ENCODE peak calls at places on chromosomes 16 and 17, in nine cellular contexts. I, K, Y, T, Z, U, W, M and N are unnamed samples.

GRCh38 chr17:75793453-75793852 is 8.8 kb downstream of the UNK start:
- DNase-seq in I (no peak), K (no peak), Y (no peak), T (no peak), Z (no peak), U (no peak), W (no peak), M (no peak), N (no peak)

GRCh38 chr16:53509906-53510703 is 7.1 kb upstream of the AKTIP start:
- DNase-seq in I (peak), K (no peak), Y (peak), T (no peak), Z (no peak), U (peak), W (peak), M (no peak), N (no peak)

GRCh38 chr16:56876048-56876447 is 11.0 kb downstream of the SLC12A3 start:
- DNase-seq in I (no peak), K (no peak), Y (no peak), T (no peak), Z (no peak), U (no peak), W (no peak), M (no peak), N (no peak)

GRCh38 chr17:40283662-40284061 is 4.0 kb upstream of the CDC6 start:
- DNase-seq in I (no peak), K (no peak), Y (no peak), T (no peak), Z (peak), U (peak), W (no peak), M (peak), N (no peak)

GRCh38 chr16:83187404-83187803 is 560.6 kb downstream of the CDH13 start:
- DNase-seq in I (no peak), K (no peak), Y (no peak), T (no peak), Z (peak), U (no peak), W (no peak), M (peak), N (no peak)

GRCh38 chr17:41308918-41309359 is at the start of gene KRTAP16-1:
- DNase-seq in I (no peak), K (no peak), Y (no peak), T (no peak), Z (no peak), U (no peak), W (no peak), M (no peak), N (no peak)

GRCh38 chr17:68199837-68200688 is 47.8 kb upstream of the AMZ2 start:
- DNase-seq in I (no peak), K (peak), Y (no peak), T (no peak), Z (no peak), U (peak), W (no peak), M (no peak), N (no peak)

GRCh38 chr16:57862698-57863433 is 60.6 kb upstream of the KIFC3 start:
- DNase-seq in I (no peak), K (no peak), Y (no peak), T (no peak), Z (no peak), U (peak), W (no peak), M (no peak), N (peak)

GRCh38 chr17:50055055-50055425 is 870 bp upstream of the ITGA3 start:
- DNase-seq in I (peak), K (no peak), Y (peak), T (no peak), Z (no peak), U (peak), W (peak), M (no peak), N (peak)

GRCh38 chr17:50266384-50267073 is 7.7 kb upstream of the TMEM92 start:
- DNase-seq in I (peak), K (peak), Y (no peak), T (no peak), Z (peak), U (no peak), W (peak), M (no peak), N (peak)

GRCh38 chr16:82754716-82755513 is 128.1 kb downstream of the CDH13 start:
- DNase-seq in I (no peak), K (no peak), Y (no peak), T (no peak), Z (no peak), U (no peak), W (no peak), M (no peak), N (no peak)

GRCh38 chr17:78822552-78822951 is 18.1 kb downstream of the USP36 start:
- DNase-seq in I (no peak), K (no peak), Y (no peak), T (no peak), Z (peak), U (no peak), W (no peak), M (no peak), N (no peak)

GRCh38 chr16:1431497-1432270 is 806 bp downstream of the PERCC1 start:
- DNase-seq in I (no peak), K (no peak), Y (no peak), T (no peak), Z (no peak), U (no peak), W (no peak), M (no peak), N (no peak)

GRCh38 chr17:50421308-50422031 is 4.5 kb upstream of the ACSF2 start:
- DNase-seq in I (no peak), K (no peak), Y (no peak), T (no peak), Z (no peak), U (no peak), W (no peak), M (no peak), N (no peak)

GRCh38 chr17:81553616-81554181 is 1.5 kb upstream of the FAAP100 start:
- DNase-seq in I (no peak), K (no peak), Y (no peak), T (no peak), Z (peak), U (no peak), W (peak), M (peak), N (no peak)

GRCh38 chr16:2751577-2752034 is 832 bp upstream of the SRRM2 start:
- DNase-seq in I (no peak), K (no peak), Y (peak), T (no peak), Z (no peak), U (peak), W (no peak), M (no peak), N (no peak)

GRCh38 chr17:68035131-68035522 is 408 bp upstream of the KPNA2 start:
- DNase-seq in I (peak), K (peak), Y (peak), T (peak), Z (no peak), U (peak), W (peak), M (no peak), N (peak)

GRCh38 chr17:47240375-47240764 is 13.3 kb upstream of the ITGB3 start:
- DNase-seq in I (no peak), K (no peak), Y (no peak), T (no peak), Z (no peak), U (no peak), W (no peak), M (no peak), N (no peak)

GRCh38 chr17:21679256-21680146 is 12.8 kb upstream of the KCNJ18 start:
- DNase-seq in I (no peak), K (peak), Y (no peak), T (no peak), Z (no peak), U (peak), W (no peak), M (no peak), N (no peak)

GRCh38 chr16:397736-398332 is 835 bp downstream of the NME4 start:
- DNase-seq in I (peak), K (no peak), Y (peak), T (peak), Z (no peak), U (peak), W (peak), M (no peak), N (peak)

GRCh38 chr16:55730115-55730514 is 74.3 kb downstream of the SLC6A2 start:
- DNase-seq in I (no peak), K (no peak), Y (no peak), T (no peak), Z (no peak), U (no peak), W (no peak), M (no peak), N (no peak)

GRCh38 chr17:78648293-78648692 is 71.1 kb upstream of the DNAH17 start:
- DNase-seq in I (no peak), K (no peak), Y (no peak), T (no peak), Z (no peak), U (no peak), W (no peak), M (no peak), N (no peak)

GRCh38 chr17:50523208-50523607 is 9.3 kb upstream of the EPN3 start:
- DNase-seq in I (no peak), K (no peak), Y (no peak), T (no peak), Z (no peak), U (no peak), W (no peak), M (no peak), N (no peak)

GRCh38 chr17:83053779-83054451 is 25.5 kb upstream of the METRNL start:
- DNase-seq in I (peak), K (no peak), Y (no peak), T (no peak), Z (no peak), U (peak), W (peak), M (no peak), N (peak)

GRCh38 chr16:85641776-85642176 is 28.7 kb downstream of the GSE1 start:
- DNase-seq in I (peak), K (no peak), Y (no peak), T (peak), Z (no peak), U (peak), W (peak), M (no peak), N (no peak)

GRCh38 chr17:44200478-44201155 is 933 bp upstream of the ATXN7L3 start:
- DNase-seq in I (no peak), K (no peak), Y (no peak), T (no peak), Z (no peak), U (no peak), W (no peak), M (no peak), N (no peak)

GRCh38 chr17:65154770-65155589 is 17.8 kb downstream of the RGS9 start:
- DNase-seq in I (no peak), K (no peak), Y (no peak), T (no peak), Z (peak), U (peak), W (no peak), M (peak), N (no peak)

GRCh38 chr16:57906385-57907316 is 64.3 kb downstream of the CNGB1 start:
- DNase-seq in I (no peak), K (no peak), Y (peak), T (no peak), Z (no peak), U (peak), W (no peak), M (no peak), N (no peak)

GRCh38 chr17:70560471-70560870 is 391.1 kb downstream of the KCNJ2 start:
- DNase-seq in I (no peak), K (no peak), Y (no peak), T (no peak), Z (no peak), U (no peak), W (no peak), M (no peak), N (no peak)

GRCh38 chr17:32626371-32626770 is 139.6 kb downstream of the CDK5R1 start:
- DNase-seq in I (no peak), K (no peak), Y (no peak), T (no peak), Z (no peak), U (no peak), W (no peak), M (no peak), N (no peak)

DNA sequence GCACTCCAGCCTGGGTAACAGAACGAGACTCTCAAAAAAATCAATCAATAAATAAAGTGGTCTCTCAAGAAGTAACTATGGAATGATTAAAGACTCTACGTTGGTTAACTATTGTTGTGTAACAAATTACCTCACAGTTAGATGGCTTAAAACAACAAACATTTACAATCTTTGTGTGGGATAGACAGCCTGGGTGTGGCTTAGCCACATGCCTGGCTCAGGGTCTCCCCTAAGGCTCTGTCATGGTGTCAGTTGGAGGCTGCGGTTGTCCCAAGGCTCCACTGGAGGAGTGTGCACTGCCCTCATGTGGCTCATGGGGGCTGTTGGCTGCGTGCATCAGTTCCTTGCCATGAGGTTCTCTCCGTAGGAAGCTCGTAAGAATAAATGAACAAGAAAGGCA is 294.5 kb downstream of the SNX29 start:
- DNase-seq in I (no peak), K (no peak), Y (peak), T (no peak), Z (no peak), U (no peak), W (no peak), M (no peak), N (no peak)
- TF ChIP-seq CTCF in I (no peak), K (peak), Y (no peak), T (no peak), Z (peak), U (no peak), W (peak), M (peak), N (peak)

GRCh38 chr16:62201911-62202310 is 165.7 kb upstream of the CDH8 start:
- DNase-seq in I (no peak), K (no peak), Y (peak), T (no peak), Z (no peak), U (no peak), W (no peak), M (no peak), N (no peak)
- TF ChIP-seq CTCF in I (no peak), K (no peak), Y (no peak), T (no peak), Z (no peak), U (no peak), W (no peak), M (no peak), N (no peak)

GRCh38 chr17:38559880-38560230 is 45.9 kb downstream of the SRCIN1 start:
- DNase-seq in I (no peak), K (no peak), Y (no peak), T (no peak), Z (no peak), U (no peak), W (no peak), M (no peak), N (no peak)

GRCh38 chr17:38558751-38559024 is 47.1 kb downstream of the SRCIN1 start:
- DNase-seq in I (no peak), K (no peak), Y (no peak), T (no peak), Z (no peak), U (no peak), W (peak), M (no peak), N (no peak)

GRCh38 chr17:38557836-38558750 is 47.7 kb downstream of the SRCIN1 start:
- DNase-seq in I (peak), K (peak), Y (peak), T (peak), Z (peak), U (peak), W (peak), M (peak), N (no peak)

GRCh38 chr17:38560503-38561318 is 45.0 kb downstream of the SRCIN1 start:
- DNase-seq in I (no peak), K (no peak), Y (no peak), T (no peak), Z (no peak), U (no peak), W (no peak), M (no peak), N (no peak)

DNA sequence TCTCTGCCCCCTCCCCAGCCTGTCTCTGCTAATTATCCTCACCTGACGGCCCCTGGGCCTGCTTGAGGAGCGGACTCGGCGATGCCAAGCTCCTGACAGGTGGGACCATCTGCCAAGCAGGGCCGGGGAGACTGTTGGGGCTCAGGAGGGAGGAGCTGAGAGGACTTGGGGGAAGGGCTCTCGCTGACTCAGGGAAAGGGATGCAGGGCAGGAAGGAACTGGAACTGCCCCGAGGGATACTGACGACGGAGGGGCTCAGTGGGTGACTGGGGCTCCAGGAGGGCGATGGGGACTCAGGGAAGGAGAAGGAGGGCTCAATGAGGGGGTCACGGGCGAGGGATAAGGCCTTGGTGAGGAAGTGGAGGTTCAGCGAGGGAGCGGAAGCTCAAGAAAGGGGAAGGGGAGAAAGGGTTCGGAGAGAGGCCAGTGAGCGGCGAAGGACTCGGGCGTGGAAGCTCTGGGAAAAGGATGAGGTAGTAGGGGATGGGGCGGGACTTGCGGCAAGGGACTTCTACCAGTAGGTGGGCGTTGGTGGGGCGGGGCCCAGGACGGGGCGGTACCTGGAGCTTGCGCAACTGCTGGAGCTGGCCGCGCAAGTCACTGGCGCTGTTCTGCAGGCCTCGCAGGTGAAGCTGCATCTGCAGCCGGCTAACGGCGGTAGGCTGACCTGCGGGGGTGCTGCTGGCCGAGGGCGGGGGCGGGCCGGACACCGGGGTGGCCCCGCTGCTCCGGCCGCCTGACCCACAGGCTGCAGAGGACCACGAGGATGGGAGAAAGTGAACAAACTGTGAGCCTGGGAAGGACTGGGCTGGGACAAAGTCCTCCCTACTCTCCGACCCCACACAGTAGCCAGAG is 46.5 kb downstream of the SRCIN1 start:
- DNase-seq in I (peak), K (peak), Y (peak), T (peak), Z (no peak), U (peak), W (peak), M (peak), N (no peak)
- TF ChIP-seq CTCF in I (no peak), K (peak), Y (no peak), T (no peak), Z (no peak), U (peak), W (no peak), M (no peak), N (peak)

GRCh38 chr17:73950515-73950914 is 253.0 kb upstream of the RPL38 start:
- DNase-seq in I (no peak), K (no peak), Y (no peak), T (no peak), Z (no peak), U (no peak), W (no peak), M (no peak), N (no peak)
- TF ChIP-seq CTCF in I (no peak), K (peak), Y (no peak), T (no peak), Z (no peak), U (no peak), W (no peak), M (no peak), N (no peak)

GRCh38 chr16:31455601-31456314 is 3.5 kb upstream of the ARMC5 start:
- DNase-seq in I (no peak), K (no peak), Y (peak), T (no peak), Z (no peak), U (no peak), W (no peak), M (no peak), N (peak)
- TF ChIP-seq CTCF in I (no peak), K (peak), Y (peak), T (no peak), Z (no peak), U (peak), W (no peak), M (peak), N (peak)